ENCODE peak calls at places on chromosomes 12 and 14, in four cellular contexts. E is tibial artery, J is PC-3, W is SK-N-SH. I is an unnamed sample.
A peak's percentile ranks its signal among the peaks of the same experiment; 100 is the strongest.

GRCh38 chr12:106976013-106976658 is 10.8 kb downstream of the MTERF2 start:
- DNase-seq in E (no peak), J (no peak), W (no peak), I (no peak)

GRCh38 chr12:74890237-74890599 is 319.4 kb downstream of the KCNC2 start:
- DNase-seq in E (no peak), J (peak; percentile 95), W (no peak), I (peak; percentile 25)

GRCh38 chr12:561116-561705 is 101.5 kb downstream of the B4GALNT3 start:
- DNase-seq in E (no peak), J (no peak), W (no peak), I (no peak)

GRCh38 chr12:69534389-69534822 is 50.9 kb upstream of the CCT2 start:
- DNase-seq in E (peak; percentile 81), J (peak; percentile 28), W (no peak), I (no peak)

GRCh38 chr12:94753071-94753779 is 102.9 kb upstream of the TMCC3 start:
- DNase-seq in E (no peak), J (no peak), W (no peak), I (no peak)

GRCh38 chr14:55272415-55272786 is 1.2 kb downstream of the FBXO34 start:
- DNase-seq in E (no peak), J (no peak), W (no peak), I (no peak)

GRCh38 chr12:69972136-69972535 is 147.1 kb downstream of the MYRFL start:
- DNase-seq in E (no peak), J (peak; percentile 80), W (no peak), I (no peak)

GRCh38 chr14:96956464-96957239 is 159.5 kb downstream of the VRK1 start:
- DNase-seq in E (no peak), J (no peak), W (no peak), I (no peak)

GRCh38 chr12:33044447-33044846 is 147.9 kb upstream of the PKP2 start:
- DNase-seq in E (no peak), J (peak; percentile 19), W (no peak), I (no peak)

GRCh38 chr14:71932229-71932951 is at the start of gene RGS6:
- DNase-seq in E (no peak), J (peak; percentile 72), W (peak; percentile 52), I (no peak)

GRCh38 chr14:64707661-64708060 is 3.4 kb downstream of the PLEKHG3 start:
- DNase-seq in E (peak; percentile 50), J (peak; percentile 91), W (no peak), I (no peak)

DNA sequence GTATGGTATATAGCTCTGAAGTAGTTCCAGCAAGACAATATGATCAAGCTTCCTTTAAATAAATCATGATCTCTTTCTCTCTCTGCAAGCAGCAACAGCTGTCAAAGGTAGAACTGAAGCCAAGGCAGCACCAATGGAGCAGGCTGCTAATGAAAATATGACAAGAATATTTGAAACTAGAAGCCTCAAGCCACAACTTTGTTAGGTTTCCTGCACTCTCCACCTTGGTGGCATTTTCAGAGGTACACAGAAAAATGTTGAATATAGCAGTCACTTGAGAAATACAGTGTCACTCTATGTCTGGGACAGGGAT is 43.8 kb upstream of the PSMA6 start:
- DNase-seq in E (no peak), J (no peak), W (no peak), I (no peak)
- H3K4me3 ChIP-seq in E (no peak overlapping the region), J (no peak overlapping the region), W (no peak overlapping the region), I (no peak overlapping the region)

GRCh38 chr14:60093088-60093487 is 1.4 kb downstream of the PCNX4 start:
- DNase-seq in E (no peak), J (peak; percentile 32), W (no peak), I (no peak)

GRCh38 chr14:60090864-60091519 is 731 bp upstream of the PCNX4 start:
- DNase-seq in E (peak; percentile 75), J (peak; percentile 84), W (peak; percentile 50), I (no peak)

GRCh38 chr14:60092516-60092915 is 793 bp downstream of the PCNX4 start:
- DNase-seq in E (no peak), J (peak; percentile 65), W (peak; percentile 38), I (no peak)

GRCh38 chr14:60093606-60094005 is 1.9 kb downstream of the PCNX4 start:
- DNase-seq in E (no peak), J (peak; percentile 30), W (no peak), I (no peak)

GRCh38 chr14:60091550-60092511 is at the start of gene PCNX4:
- DNase-seq in E (peak; percentile 99), J (peak; percentile 100), W (peak; percentile 90), I (peak; percentile 97)
- TF ChIP-seq CTCF in E (no peak), J (no peak), W (no peak), I (no peak)

DNA sequence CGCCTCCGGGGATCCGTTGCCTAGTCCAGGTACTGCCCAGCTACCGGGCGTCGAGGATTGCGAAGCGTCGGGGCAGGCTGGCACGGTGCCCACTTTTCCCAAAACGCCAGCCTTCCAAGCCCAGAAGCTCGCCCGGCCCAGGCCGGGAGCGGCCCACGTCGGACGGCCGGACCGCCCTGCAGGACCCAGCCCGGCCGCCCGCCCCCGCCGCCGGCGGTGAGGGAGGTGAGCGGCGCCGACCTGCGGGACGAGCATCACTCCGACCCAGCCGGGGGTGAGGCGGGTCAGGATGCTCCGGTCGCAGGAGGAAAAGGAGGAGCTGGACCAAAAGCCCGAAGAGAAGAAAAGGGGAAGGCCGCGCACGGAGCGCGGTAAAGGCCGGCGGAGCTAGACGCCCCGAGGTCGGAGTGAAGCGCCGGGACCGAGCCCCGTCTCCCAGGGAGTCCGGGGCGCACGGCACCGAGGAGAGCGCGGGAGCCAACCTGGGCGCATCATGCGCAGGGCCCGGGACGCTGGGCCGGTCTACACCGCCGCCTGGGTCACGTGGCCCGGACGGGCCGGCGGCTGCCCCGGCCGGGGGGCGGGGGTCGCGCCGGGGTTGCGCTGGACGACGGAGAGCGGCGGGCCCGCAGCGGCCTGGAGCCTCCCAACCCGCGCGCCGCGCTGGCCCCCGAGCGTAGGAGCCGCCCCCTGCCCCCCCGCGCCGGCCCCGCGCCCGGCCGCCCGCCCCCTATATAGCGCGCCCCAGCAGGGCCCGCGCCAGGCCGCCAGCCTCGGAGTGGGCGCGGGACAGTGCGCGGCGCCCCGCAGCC is at the start of gene AQP5:
- DNase-seq in E (no peak), J (no peak), W (peak; percentile 81), I (no peak)
- H3K4me3 ChIP-seq in E (peak within 1 kb of the TSS; percentile 0), J (no peak within 1 kb of the TSS), W (no peak within 1 kb of the TSS), I (no peak within 1 kb of the TSS)

DNA sequence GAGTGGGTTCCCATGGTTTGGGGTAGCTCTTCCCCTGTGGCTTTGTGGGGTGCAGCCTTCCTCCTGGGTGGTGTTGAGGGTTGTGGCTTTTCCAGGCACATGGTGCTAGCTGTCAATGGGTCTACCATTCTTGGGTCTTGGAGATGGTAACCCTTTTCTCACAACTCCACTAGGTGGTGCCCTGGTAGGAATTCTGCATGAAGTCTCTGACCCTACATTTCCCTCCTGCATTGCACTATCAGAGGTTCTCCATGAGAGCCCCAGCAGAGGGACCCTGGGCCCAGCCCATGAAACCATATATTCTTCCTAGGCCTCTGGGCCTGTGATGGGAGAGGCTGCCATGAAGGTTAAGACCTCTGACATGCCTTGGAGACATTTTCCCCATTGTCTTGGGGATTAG is 1093.3 kb downstream of the SLC16A7 start:
- DNase-seq in E (no peak), J (no peak), W (no peak), I (no peak)
- TF ChIP-seq CTCF in E (no peak), J (peak; percentile 28), W (no peak), I (no peak)

DNA sequence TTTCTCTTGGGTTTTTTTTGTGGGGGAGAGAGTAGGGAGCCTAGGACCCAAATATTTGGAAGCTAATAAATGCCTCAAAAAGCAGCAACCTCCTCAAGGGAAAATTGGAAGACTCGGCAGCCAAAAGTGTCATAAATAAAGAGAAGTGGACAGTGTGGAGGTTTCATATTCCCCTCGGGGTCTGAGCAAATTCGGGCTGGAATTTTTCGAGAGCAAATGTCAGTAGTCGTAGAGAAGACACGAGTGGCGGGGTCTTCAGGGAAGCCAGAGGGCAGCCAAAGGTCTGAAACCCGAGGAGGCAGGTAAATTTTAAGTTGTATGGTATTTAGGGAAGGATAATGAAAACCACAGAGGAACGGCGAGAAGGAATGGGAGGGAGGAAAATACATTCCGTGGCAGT is 13.1 kb downstream of the BCL11B start:
- DNase-seq in E (peak; percentile 1), J (no peak), W (no peak), I (no peak)
- H3K4me3 ChIP-seq in E (no peak overlapping the region), J (no peak overlapping the region), W (no peak overlapping the region), I (no peak overlapping the region)

GRCh38 chr12:126747530-126748149 is 1519.3 kb upstream of the TMEM132C start:
- DNase-seq in E (no peak), J (peak; percentile 66), W (peak; percentile 69), I (no peak)
- TF ChIP-seq CTCF in E (peak; percentile 57), J (peak; percentile 99), W (peak; percentile 83), I (peak; percentile 74)

GRCh38 chr12:8911606-8912268 is 2.6 kb upstream of the PHC1 start:
- DNase-seq in E (no peak), J (peak; percentile 4), W (no peak), I (no peak)

GRCh38 chr12:8912910-8913309 is 1.4 kb upstream of the PHC1 start:
- DNase-seq in E (no peak), J (peak; percentile 56), W (peak; percentile 41), I (no peak)

GRCh38 chr12:8916154-8916553 is 1.8 kb downstream of the PHC1 start:
- DNase-seq in E (no peak), J (no peak), W (no peak), I (no peak)

GRCh38 chr12:8914716-8915526 is 612 bp downstream of the PHC1 start:
- DNase-seq in E (peak; percentile 78), J (peak; percentile 37), W (peak; percentile 83), I (no peak)

DNA sequence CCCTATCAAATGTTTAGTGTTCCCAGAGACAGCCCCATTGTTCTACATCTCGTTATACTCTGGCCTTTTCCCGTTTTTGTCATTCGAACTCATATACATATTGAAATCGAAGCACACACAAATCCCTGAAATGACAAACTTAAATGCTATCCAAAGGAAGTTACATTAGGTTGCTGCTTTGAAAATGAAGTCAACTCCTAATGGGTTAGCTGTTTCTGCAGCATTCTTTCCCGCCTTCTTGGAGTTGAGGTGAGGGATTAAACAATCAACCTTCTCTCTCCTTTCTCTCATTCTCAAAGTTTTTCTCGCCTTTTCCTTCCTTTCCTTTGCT is 642 bp upstream of the PHC1 start:
- DNase-seq in E (no peak), J (no peak), W (no peak), I (no peak)
- H3K4me3 ChIP-seq in E (peak overlapping the region; percentile 71), J (peak overlapping the region; percentile 82), W (peak overlapping the region; percentile 74), I (peak overlapping the region; percentile 53)